ENCODE peak calls at places on chromosomes 2 and 18, in nine cellular contexts. T is sigmoid colon, M is breast epithelium, V is suprapubic skin, U is HCT116, N is H1, R is spleen, S is HepG2, Q is K562. C is an unnamed sample.

GRCh38 chr2:65666156-65666725 is 233.8 kb upstream of the SPRED2 start:
- DNase-seq in S (no peak), V (no peak), Q (no peak), T (no peak), M (no peak), U (no peak), R (no peak), N (no peak), C (peak)

GRCh38 chr18:11366410-11366809 is 217.0 kb upstream of the PIEZO2 start:
- DNase-seq in S (no peak), N (no peak), M (no peak), R (no peak), V (no peak), U (no peak), T (no peak), Q (no peak), C (no peak)

GRCh38 chr18:26556573-26556972 is 8.2 kb upstream of the KCTD1 start:
- DNase-seq in Q (no peak), R (no peak), S (no peak), U (no peak), M (no peak), T (no peak), V (no peak), N (no peak), C (no peak)

GRCh38 chr2:160513120-160513519 is 19.5 kb upstream of the RBMS1 start:
- DNase-seq in N (no peak), M (no peak), V (no peak), T (no peak), Q (no peak), R (no peak), U (no peak), S (no peak), C (no peak)

GRCh38 chr18:77069931-77070330 is 62.7 kb downstream of the MBP start:
- DNase-seq in T (no peak), R (no peak), S (no peak), N (no peak), V (no peak), Q (no peak), M (no peak), U (no peak), C (no peak)

GRCh38 chr2:176784633-176785193 is 427.9 kb upstream of the HNRNPA3 start:
- DNase-seq in M (no peak), N (no peak), Q (no peak), S (no peak), U (no peak), R (no peak), V (no peak), T (no peak), C (no peak)

GRCh38 chr2:80238692-80239469 is 65.7 kb downstream of the LRRTM1 start:
- DNase-seq in T (no peak), M (no peak), U (peak), N (peak), S (peak), Q (peak), R (no peak), V (no peak), C (peak)

GRCh38 chr2:65161551-65162100 is 31.7 kb upstream of the RAB1A start:
- DNase-seq in M (no peak), R (no peak), V (no peak), S (no peak), Q (no peak), U (no peak), T (no peak), N (no peak), C (no peak)

GRCh38 chr2:105287692-105288091 is 41.8 kb downstream of the TGFBRAP1 start:
- DNase-seq in R (no peak), T (no peak), M (no peak), N (peak), V (no peak), U (peak), Q (peak), S (peak), C (no peak)

GRCh38 chr2:150552421-150552820 is 65.0 kb upstream of the RND3 start:
- DNase-seq in N (no peak), S (no peak), T (no peak), V (no peak), U (no peak), R (no peak), Q (no peak), M (no peak), C (no peak)

GRCh38 chr2:67237288-67237687 is 159.8 kb upstream of the ETAA1 start:
- DNase-seq in T (no peak), S (no peak), M (no peak), Q (no peak), V (no peak), N (no peak), U (no peak), R (no peak), C (no peak)

GRCh38 chr2:182554950-182555349 is 128.1 kb upstream of the PDE1A start:
- DNase-seq in M (no peak), T (no peak), U (no peak), V (no peak), N (no peak), R (no peak), Q (no peak), S (no peak), C (no peak)

GRCh38 chr2:158131919-158132566 is 30.4 kb downstream of the UPP2 start:
- DNase-seq in V (no peak), S (peak), Q (no peak), U (no peak), M (no peak), T (no peak), R (no peak), N (no peak), C (no peak)

GRCh38 chr2:175373001-175373727 is 191.7 kb upstream of the ATP5MC3 start:
- DNase-seq in N (no peak), U (no peak), R (no peak), M (no peak), T (no peak), S (peak), V (no peak), Q (no peak), C (no peak)

GRCh38 chr18:25284861-25285574 is 66.9 kb downstream of the ZNF521 start:
- DNase-seq in S (no peak), V (no peak), T (no peak), Q (no peak), R (no peak), M (no peak), N (no peak), U (no peak), C (no peak)
- TF ChIP-seq POLR2AphosphoS5 in S (no peak), V (no peak), T (no peak), Q (no peak), R (no peak), M (peak), N (no peak), U (no peak), C (no peak)

GRCh38 chr2:70086278-70086837 is 919 bp upstream of the PCBP1 start:
- DNase-seq in U (peak), R (peak), V (peak), T (peak), S (peak), N (peak), M (peak), Q (peak), C (no peak)

GRCh38 chr2:70085711-70086277 is 1.5 kb upstream of the PCBP1 start:
- DNase-seq in N (peak), V (peak), S (no peak), T (peak), U (no peak), M (no peak), R (no peak), Q (no peak), C (no peak)

GRCh38 chr2:70083344-70084156 is 3.7 kb upstream of the PCBP1 start:
- DNase-seq in N (no peak), V (peak), Q (no peak), R (no peak), T (peak), U (peak), S (peak), M (no peak), C (no peak)

GRCh38 chr2:70086838-70087702 is at the start of gene PCBP1:
- DNase-seq in T (peak), R (peak), S (peak), Q (peak), M (peak), N (peak), U (peak), V (peak), C (peak)

DNA sequence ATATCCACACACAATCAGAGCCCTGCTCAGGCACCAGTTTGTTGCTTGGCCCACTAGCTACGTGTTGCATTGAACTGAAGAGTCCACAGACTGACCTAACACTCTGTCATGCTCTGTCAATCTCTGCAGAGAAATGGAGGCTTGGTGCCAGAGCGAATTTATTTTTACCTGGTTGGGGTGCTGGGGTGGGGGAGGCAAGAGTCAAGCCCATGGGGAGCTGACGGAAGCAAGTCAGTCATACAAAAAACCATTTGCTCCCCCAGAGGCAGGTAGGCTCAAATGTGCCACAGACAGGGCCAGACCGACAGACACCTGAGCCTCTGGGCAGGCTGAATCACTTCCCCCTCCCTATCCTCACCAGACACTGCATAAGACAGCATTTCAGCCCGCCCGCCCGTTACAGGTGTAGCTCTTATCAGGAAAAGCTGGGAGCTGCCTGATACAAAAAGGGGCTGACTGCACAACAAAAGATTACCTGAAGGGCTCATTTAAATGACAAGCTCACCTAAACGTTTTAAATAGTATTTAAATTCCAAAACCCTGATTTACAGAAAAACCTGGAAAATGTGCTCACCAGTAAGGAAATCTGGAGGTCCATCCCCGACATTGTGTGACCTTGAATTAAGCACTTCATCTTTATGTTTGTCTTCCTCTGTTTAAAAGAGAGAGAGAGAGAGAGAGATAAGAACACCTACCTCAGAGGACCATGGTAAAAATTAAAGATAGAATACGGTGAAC is 2.1 kb upstream of the PCBP1 start:
- DNase-seq in N (peak), Q (peak), S (no peak), R (peak), M (no peak), T (peak), V (peak), U (peak), C (no peak)
- TF ChIP-seq POLR2A in N (peak), Q (no peak), S (no peak), R (peak), M (no peak), T (no peak), V (no peak), U (peak), C (peak)

GRCh38 chr2:178244812-178245211 is 50.5 kb downstream of the OSBPL6 start:
- DNase-seq in S (no peak), V (no peak), U (no peak), N (no peak), Q (no peak), T (no peak), M (no peak), R (no peak), C (no peak)
- TF ChIP-seq POLR2AphosphoS5 in S (no peak), V (no peak), U (no peak), N (no peak), Q (no peak), T (no peak), M (no peak), R (no peak), C (no peak)

DNA sequence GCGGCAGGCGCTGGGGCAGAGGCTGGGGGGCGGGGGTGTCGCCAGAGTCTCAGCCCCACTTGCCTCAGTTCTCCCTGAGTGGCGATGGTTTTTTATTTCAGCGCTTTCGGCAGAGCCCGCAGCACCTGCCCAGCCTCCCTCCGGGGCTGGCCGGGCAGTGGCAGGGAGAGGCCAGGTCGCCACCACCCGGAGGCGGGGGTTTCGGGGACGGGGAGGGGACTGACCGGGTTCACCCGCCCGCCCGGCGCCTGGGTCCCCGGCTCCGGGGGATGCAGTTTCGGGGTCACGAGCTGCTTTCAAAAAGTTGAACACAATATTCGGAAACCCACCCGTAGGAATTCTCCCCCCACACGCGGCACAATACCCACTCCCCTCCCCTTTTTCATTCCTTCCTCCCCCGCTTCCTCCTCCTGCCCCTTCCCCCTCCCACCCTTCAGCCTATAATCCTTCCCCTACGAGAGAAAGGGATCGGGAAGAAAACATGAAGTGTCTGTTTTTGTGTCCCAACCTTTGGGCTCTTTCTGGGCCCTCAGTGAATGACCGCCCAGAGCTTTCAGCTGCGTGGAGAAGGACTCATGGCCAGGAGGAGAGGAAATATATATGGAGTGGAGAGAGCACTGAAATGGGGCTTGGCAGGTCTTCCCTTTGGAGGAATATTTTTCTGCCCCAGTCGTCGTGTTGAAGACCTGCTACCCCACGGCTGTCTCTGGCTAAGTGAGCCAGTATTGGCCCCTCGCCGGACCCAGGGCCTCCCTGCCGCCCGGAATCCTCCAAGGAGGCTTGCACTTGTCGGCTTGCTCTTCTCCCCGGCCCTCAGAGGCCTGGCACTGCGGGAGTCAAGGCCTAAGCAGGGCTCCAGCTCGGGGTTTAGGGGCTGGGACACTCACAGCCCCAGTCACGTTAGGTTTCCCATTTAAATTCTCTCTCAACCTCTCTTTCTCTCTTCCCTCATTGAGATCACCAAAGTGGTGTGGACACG is 2.1 kb upstream of the SIX3 start:
- DNase-seq in Q (no peak), U (no peak), N (peak), M (peak), T (no peak), R (peak), S (no peak), V (no peak), C (no peak)
- TF ChIP-seq POLR2A in Q (no peak), U (no peak), N (no peak), M (no peak), T (no peak), R (no peak), S (no peak), V (no peak), C (no peak)

GRCh38 chr18:48975817-48976649 is 25.3 kb upstream of the SMAD7 start:
- DNase-seq in N (peak), M (peak), U (no peak), S (no peak), T (no peak), V (no peak), R (peak), Q (peak), C (peak)
- TF ChIP-seq POLR2AphosphoS5 in N (no peak), M (no peak), U (peak), S (no peak), T (no peak), V (no peak), R (no peak), Q (no peak), C (no peak)

DNA sequence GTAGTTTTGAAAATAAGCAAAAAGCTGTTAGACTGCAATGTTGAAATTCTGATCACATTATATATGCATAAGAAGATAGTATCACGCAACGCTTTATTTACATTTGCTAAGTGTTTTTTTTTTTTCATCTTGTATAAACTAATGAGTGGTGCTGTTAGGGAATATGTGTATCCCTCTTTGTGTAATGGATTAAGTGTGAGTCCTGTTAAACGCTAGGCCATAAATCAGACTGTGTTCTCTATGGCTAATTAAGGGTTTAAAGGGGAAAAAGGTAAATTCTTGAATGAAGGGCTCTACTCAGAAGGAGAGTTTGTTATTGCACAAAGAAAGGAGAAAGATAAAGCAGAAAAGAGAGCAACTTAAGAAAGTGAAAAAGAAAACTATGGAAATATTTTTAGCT is 4.8 kb upstream of the ASXL3 start:
- DNase-seq in T (no peak), Q (no peak), V (no peak), N (no peak), S (no peak), R (no peak), M (no peak), U (no peak), C (no peak)
- TF ChIP-seq POLR2A in T (no peak), Q (no peak), V (no peak), N (no peak), S (no peak), R (no peak), M (no peak), U (no peak), C (no peak)

DNA sequence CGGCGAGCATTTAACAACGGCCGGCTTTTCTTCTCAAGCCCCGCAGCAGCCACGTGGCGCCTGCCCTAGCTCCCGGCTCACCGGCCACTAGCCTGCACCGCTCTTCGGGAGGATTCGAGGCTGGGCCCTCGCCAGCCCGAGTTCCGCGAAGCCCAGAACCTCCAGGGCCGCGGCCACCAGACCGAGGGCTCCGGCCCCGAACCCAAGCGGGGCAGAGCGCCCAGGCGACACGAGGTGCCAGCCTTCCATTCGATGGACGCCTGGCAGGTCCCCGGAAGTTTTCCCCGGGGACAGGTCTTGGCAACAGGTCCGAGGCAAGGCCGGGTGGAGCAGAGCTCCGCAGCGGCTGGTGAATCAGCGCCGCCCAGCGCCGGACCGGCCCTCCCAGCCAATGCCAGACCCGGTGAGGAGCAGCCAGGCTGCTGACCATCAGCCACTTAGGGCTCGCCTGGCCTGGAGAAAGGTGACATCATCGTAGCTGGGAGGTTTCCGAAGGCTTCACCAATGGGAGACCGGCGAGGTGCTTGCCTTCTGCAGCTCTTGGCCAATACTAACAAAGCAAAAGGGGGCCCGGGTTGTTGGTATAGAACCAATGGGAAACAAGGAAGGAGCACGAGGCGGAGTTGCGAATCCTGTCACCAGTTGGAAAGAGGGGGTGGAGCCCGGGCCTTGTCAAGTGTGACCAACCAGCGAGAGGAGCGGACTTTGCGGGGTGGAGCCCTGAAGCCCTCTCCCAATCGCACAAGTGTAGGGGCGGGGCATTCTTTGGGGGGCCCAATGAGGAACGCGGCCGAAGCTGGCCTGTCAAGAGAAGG is 467 bp upstream of the MXD1 start:
- DNase-seq in V (peak), R (peak), Q (peak), T (peak), S (peak), U (peak), M (peak), N (peak), C (peak)
- TF ChIP-seq POLR2AphosphoS5 in V (peak), R (peak), Q (peak), T (peak), S (peak), U (peak), M (peak), N (peak), C (peak)